ENCODE peak calls at places on chromosomes 7 and 10, in ten cellular contexts. B is ovary, T is GM23338, C is thyroid gland, U is AG09309, P is foreskin fibroblast, N is PC-9, V is HCT116, W is fibroblast of mammary gland, M is osteoblast. X is an unnamed sample.

GRCh38 chr10:103291588-103291987 is 14.7 kb downstream of the INA start:
- DNase-seq in B (no peak), T (no peak), C (no peak), U (no peak), P (no peak), N (no peak), V (no peak), W (no peak), M (no peak), X (no peak)

GRCh38 chr7:134460000-134460399 is 1.1 kb upstream of the AKR1B1 start:
- DNase-seq in B (no peak), T (no peak), C (peak), U (no peak), P (peak), N (no peak), V (no peak), W (peak), M (no peak), X (peak)

GRCh38 chr7:130421685-130422084 is 19.1 kb downstream of the CEP41 start:
- DNase-seq in B (no peak), T (no peak), C (peak), U (peak), P (peak), N (no peak), V (no peak), W (peak), M (no peak), X (peak)

GRCh38 chr10:13016413-13016812 is 14.9 kb upstream of the CCDC3 start:
- DNase-seq in B (no peak), T (peak), C (no peak), U (no peak), P (no peak), N (no peak), V (no peak), W (no peak), M (no peak), X (peak)

GRCh38 chr10:113849140-113849803 is 4.6 kb downstream of the DCLRE1A start:
- DNase-seq in B (no peak), T (no peak), C (no peak), U (no peak), P (no peak), N (no peak), V (no peak), W (no peak), M (no peak), X (no peak)

GRCh38 chr10:50529660-50530059 is 94.1 kb downstream of the SGMS1 start:
- DNase-seq in B (no peak), T (no peak), C (no peak), U (no peak), P (no peak), N (no peak), V (no peak), W (no peak), M (peak), X (no peak)

GRCh38 chr10:513393-513792 is 176.1 kb downstream of the DIP2C start:
- DNase-seq in B (no peak), T (no peak), C (no peak), U (no peak), P (no peak), N (no peak), V (no peak), W (no peak), M (peak), X (no peak)

GRCh38 chr10:35533565-35533964 is 71.6 kb upstream of the GJD4 start:
- DNase-seq in B (no peak), T (no peak), C (no peak), U (no peak), P (peak), N (no peak), V (no peak), W (no peak), M (no peak), X (no peak)

GRCh38 chr7:24669971-24670591 is 87.2 kb downstream of the GSDME start:
- DNase-seq in B (no peak), T (peak), C (no peak), U (no peak), P (no peak), N (no peak), V (no peak), W (no peak), M (no peak), X (no peak)

GRCh38 chr10:1522237-1522636 is 215.1 kb downstream of the ADARB2 start:
- DNase-seq in B (no peak), T (no peak), C (no peak), U (no peak), P (no peak), N (no peak), V (no peak), W (no peak), M (peak), X (no peak)

GRCh38 chr10:64091889-64092288 is 570.7 kb downstream of the REEP3 start:
- DNase-seq in B (no peak), T (peak), C (no peak), U (no peak), P (no peak), N (no peak), V (no peak), W (no peak), M (no peak), X (peak)

GRCh38 chr7:116552616-116553015 is 27.8 kb downstream of the CAV1 start:
- DNase-seq in B (no peak), T (no peak), C (no peak), U (no peak), P (peak), N (no peak), V (peak), W (peak), M (no peak), X (peak)

GRCh38 chr10:14781763-14782162 is 7.1 kb upstream of the FAM107B start:
- DNase-seq in B (no peak), T (no peak), C (no peak), U (no peak), P (no peak), N (no peak), V (no peak), W (no peak), M (no peak), X (no peak)

GRCh38 chr7:132544025-132544424 is 32.2 kb downstream of the PLXNA4 start:
- DNase-seq in B (no peak), T (no peak), C (no peak), U (no peak), P (no peak), N (no peak), V (no peak), W (no peak), M (no peak), X (no peak)

GRCh38 chr10:11754180-11754579 is 12.0 kb downstream of the ECHDC3 start:
- DNase-seq in B (no peak), T (no peak), C (no peak), U (no peak), P (no peak), N (no peak), V (no peak), W (no peak), M (no peak), X (no peak)

GRCh38 chr10:29255117-29255516 is 33.8 kb upstream of the LYZL1 start:
- DNase-seq in B (no peak), T (no peak), C (no peak), U (no peak), P (no peak), N (no peak), V (no peak), W (no peak), M (no peak), X (no peak)

GRCh38 chr7:84336303-84336702 is 141.7 kb upstream of the SEMA3A start:
- DNase-seq in B (no peak), T (peak), C (no peak), U (no peak), P (peak), N (no peak), V (no peak), W (peak), M (no peak), X (peak)

GRCh38 chr10:91313761-91314520 is 93.5 kb downstream of the PCGF5 start:
- DNase-seq in B (no peak), T (no peak), C (no peak), U (no peak), P (peak), N (no peak), V (no peak), W (peak), M (peak), X (peak)

GRCh38 chr7:92447239-92448184 is at the start of gene GATAD1:
- DNase-seq in B (peak), T (peak), C (peak), U (peak), P (peak), N (peak), V (peak), W (peak), M (peak), X (peak)

GRCh38 chr10:71382757-71383156 is 14.0 kb upstream of the CDH23 start:
- DNase-seq in B (no peak), T (no peak), C (no peak), U (peak), P (peak), N (no peak), V (no peak), W (peak), M (no peak), X (no peak)

GRCh38 chr10:72540193-72540807 is 85.6 kb downstream of the MICU1 start:
- DNase-seq in B (no peak), T (no peak), C (no peak), U (no peak), P (no peak), N (no peak), V (no peak), W (no peak), M (no peak), X (no peak)

GRCh38 chr7:12674861-12675260 is 12.6 kb upstream of the ARL4A start:
- DNase-seq in B (no peak), T (peak), C (no peak), U (no peak), P (peak), N (no peak), V (no peak), W (peak), M (peak), X (peak)
- TF ChIP-seq CTCF in B (no peak), T (peak), C (peak), U (peak), P (peak), N (peak), V (peak), W (peak), M (peak), X (peak)

GRCh38 chr7:69596723-69597277 is 1.5 kb upstream of the AUTS2 start:
- DNase-seq in B (no peak), T (no peak), C (no peak), U (no peak), P (peak), N (no peak), V (no peak), W (no peak), M (peak), X (no peak)

GRCh38 chr7:69599211-69599878 is 1.1 kb downstream of the AUTS2 start:
- DNase-seq in B (peak), T (peak), C (peak), U (no peak), P (peak), N (no peak), V (no peak), W (no peak), M (peak), X (no peak)

GRCh38 chr7:69598487-69599148 is 343 bp downstream of the AUTS2 start:
- DNase-seq in B (no peak), T (peak), C (no peak), U (no peak), P (no peak), N (peak), V (no peak), W (peak), M (peak), X (no peak)

GRCh38 chr7:69597278-69598076 is 798 bp upstream of the AUTS2 start:
- DNase-seq in B (peak), T (peak), C (peak), U (no peak), P (peak), N (no peak), V (no peak), W (no peak), M (peak), X (no peak)

GRCh38 chr7:69598081-69598486 is at the start of gene AUTS2:
- DNase-seq in B (peak), T (peak), C (peak), U (peak), P (peak), N (no peak), V (no peak), W (peak), M (peak), X (peak)
- H3K4me3 ChIP-seq in B (peak), T (peak), C (peak), U (peak), P (peak), N (peak), V (no peak), W (peak), M (peak), X (peak)

GRCh38 chr7:91286432-91286831 is 22.2 kb downstream of the FZD1 start:
- DNase-seq in B (no peak), T (peak), C (peak), U (no peak), P (no peak), N (no peak), V (no peak), W (no peak), M (no peak), X (no peak)

GRCh38 chr7:91285966-91286365 is 21.7 kb downstream of the FZD1 start:
- DNase-seq in B (no peak), T (no peak), C (no peak), U (no peak), P (peak), N (no peak), V (no peak), W (peak), M (no peak), X (peak)

GRCh38 chr7:91288208-91288824 is 24.1 kb downstream of the FZD1 start:
- DNase-seq in B (no peak), T (peak), C (peak), U (no peak), P (no peak), N (no peak), V (peak), W (peak), M (no peak), X (peak)

GRCh38 chr7:91289633-91290260 is 25.5 kb downstream of the FZD1 start:
- DNase-seq in B (no peak), T (no peak), C (no peak), U (no peak), P (no peak), N (no peak), V (no peak), W (no peak), M (no peak), X (no peak)

DNA sequence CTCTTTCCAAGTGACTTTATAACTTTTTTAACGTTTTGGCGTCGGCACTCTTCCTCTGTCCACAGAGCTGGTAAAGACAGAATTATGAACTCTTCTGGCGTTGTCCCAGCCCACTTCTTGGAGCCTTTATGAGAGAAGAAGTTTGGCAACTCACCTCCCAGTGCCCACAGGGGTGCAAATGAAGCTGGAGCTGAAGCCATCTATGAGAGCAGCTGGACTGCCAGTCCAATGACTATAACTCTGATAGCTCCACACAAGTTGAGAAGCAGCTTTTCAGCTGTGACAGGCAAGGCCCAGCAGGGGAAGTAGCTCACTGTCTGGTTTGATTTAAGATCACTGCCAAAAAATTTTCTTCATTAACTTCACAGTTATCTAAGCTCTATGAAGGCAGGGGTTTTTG is 23.5 kb downstream of the FZD1 start:
- DNase-seq in B (no peak), T (no peak), C (peak), U (no peak), P (peak), N (no peak), V (no peak), W (no peak), M (peak), X (peak)
- TF ChIP-seq CTCF in B (no peak), T (no peak), C (peak), U (peak), P (no peak), N (no peak), V (no peak), W (peak), M (peak), X (peak)

GRCh38 chr7:28955723-28956607 is 2.2 kb downstream of the TRIL start:
- DNase-seq in B (peak), T (peak), C (peak), U (no peak), P (peak), N (no peak), V (no peak), W (peak), M (no peak), X (peak)
- H3K4me3 ChIP-seq in B (peak), T (peak), C (peak), U (peak), P (peak), N (peak), V (no peak), W (peak), M (peak), X (peak)

DNA sequence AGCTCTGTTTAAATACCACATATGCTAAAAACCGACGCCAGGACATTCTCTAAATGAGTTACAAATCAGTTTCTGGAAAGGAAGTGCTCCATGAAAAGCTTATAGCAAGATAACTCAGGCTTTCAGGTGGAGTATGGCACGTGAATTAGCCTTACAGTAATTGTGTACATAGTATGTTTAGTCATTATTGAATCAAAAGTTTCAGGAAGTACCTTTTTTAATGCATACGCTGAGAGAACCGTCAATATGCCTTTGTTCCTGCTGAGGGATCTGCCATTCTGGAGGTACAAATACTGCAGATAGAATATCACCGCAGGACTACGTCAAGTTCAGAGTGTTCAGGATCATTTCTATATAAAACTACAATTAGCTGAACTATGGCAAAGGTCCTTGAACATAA is 45.7 kb downstream of the ANKMY2 start:
- DNase-seq in B (no peak), T (no peak), C (no peak), U (no peak), P (no peak), N (no peak), V (no peak), W (no peak), M (no peak), X (no peak)
- TF ChIP-seq CTCF in B (no peak), T (no peak), C (no peak), U (no peak), P (no peak), N (no peak), V (no peak), W (no peak), M (no peak), X (no peak)

GRCh38 chr7:103343332-103343731 is 1.2 kb downstream of the DNAJC2 start:
- DNase-seq in B (no peak), T (no peak), C (no peak), U (no peak), P (no peak), N (no peak), V (no peak), W (no peak), M (no peak), X (no peak)
- H3K4me3 ChIP-seq in B (no peak), T (peak), C (no peak), U (peak), P (peak), N (peak), V (peak), W (peak), M (peak), X (peak)

GRCh38 chr7:78175744-78176143 is 377.2 kb downstream of the PHTF2 start:
- DNase-seq in B (no peak), T (no peak), C (no peak), U (no peak), P (no peak), N (no peak), V (no peak), W (no peak), M (no peak), X (no peak)

GRCh38 chr7:78176186-78176585 is 377.6 kb downstream of the PHTF2 start:
- DNase-seq in B (peak), T (no peak), C (no peak), U (no peak), P (no peak), N (no peak), V (no peak), W (peak), M (peak), X (no peak)

GRCh38 chr7:78178319-78178718 is 379.7 kb downstream of the PHTF2 start:
- DNase-seq in B (no peak), T (no peak), C (no peak), U (peak), P (peak), N (no peak), V (no peak), W (peak), M (no peak), X (peak)

GRCh38 chr7:78179211-78179610 is 380.6 kb downstream of the PHTF2 start:
- DNase-seq in B (no peak), T (no peak), C (no peak), U (no peak), P (no peak), N (no peak), V (no peak), W (no peak), M (no peak), X (no peak)

DNA sequence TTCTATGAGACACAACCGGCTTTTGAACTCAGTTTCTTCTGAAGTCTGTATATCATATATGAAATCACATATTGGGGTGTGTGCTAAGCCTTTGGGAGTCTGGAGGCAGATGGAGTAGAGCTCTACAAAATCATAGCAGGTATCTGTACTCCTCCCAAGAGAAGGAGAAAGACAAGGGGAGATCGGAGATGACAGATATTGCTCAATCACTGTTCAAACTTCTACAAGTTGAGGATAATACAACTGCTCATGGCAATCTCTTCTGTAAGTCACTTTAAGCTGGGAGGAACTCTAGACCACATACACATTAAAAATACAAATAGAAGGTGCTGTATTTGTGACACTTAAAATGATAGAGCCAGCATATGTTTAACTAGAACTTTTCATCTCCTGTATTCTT is 381.3 kb downstream of the PHTF2 start:
- DNase-seq in B (no peak), T (no peak), C (no peak), U (no peak), P (no peak), N (no peak), V (no peak), W (no peak), M (no peak), X (no peak)
- TF ChIP-seq CTCF in B (no peak), T (no peak), C (no peak), U (no peak), P (no peak), N (no peak), V (no peak), W (no peak), M (no peak), X (no peak)

GRCh38 chr10:116773306-116773705 is 30.9 kb upstream of the HSPA12A start:
- DNase-seq in B (no peak), T (no peak), C (no peak), U (no peak), P (no peak), N (no peak), V (no peak), W (no peak), M (no peak), X (no peak)
- H3K4me3 ChIP-seq in B (no peak), T (no peak), C (no peak), U (no peak), P (no peak), N (no peak), V (no peak), W (no peak), M (no peak), X (no peak)

DNA sequence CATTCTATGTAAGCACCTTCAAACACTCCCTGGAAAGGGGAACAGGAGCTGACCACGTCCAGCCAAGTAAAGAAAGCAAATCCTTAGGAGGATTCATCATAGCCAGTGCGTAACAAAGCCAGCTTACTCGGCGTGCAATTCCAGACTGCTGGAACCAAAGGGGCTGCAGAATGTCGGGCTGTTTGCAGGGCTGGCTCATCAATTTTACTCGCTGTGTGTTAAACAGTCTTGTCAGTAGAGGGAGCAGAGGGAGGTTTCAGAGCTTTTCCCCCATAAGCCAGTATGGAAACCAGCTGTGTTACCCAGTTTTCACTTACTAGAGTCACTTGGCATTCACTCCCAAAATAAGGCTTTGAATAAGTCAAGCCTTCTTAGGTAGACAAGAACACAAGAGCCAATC is 127.1 kb downstream of the KMT2E start:
- DNase-seq in B (no peak), T (peak), C (no peak), U (peak), P (peak), N (no peak), V (peak), W (peak), M (peak), X (peak)
- TF ChIP-seq CTCF in B (no peak), T (peak), C (no peak), U (peak), P (peak), N (no peak), V (peak), W (peak), M (peak), X (peak)

GRCh38 chr7:27933691-27934565 is 194.0 kb downstream of the TAX1BP1 start:
- DNase-seq in B (no peak), T (peak), C (no peak), U (peak), P (peak), N (no peak), V (no peak), W (peak), M (no peak), X (peak)
- H3K4me3 ChIP-seq in B (no peak), T (no peak), C (no peak), U (no peak), P (no peak), N (no peak), V (no peak), W (no peak), M (no peak), X (no peak)

X was measured in choroid plexus epithelial cell.